ENCODE peak calls at places on chromosomes 16 and 17, in seven cellular contexts. N is K562, S is heart right ventricle, H is ovary, P is PC-9, Q is cardiac muscle cell, B is heart left ventricle. O is an unnamed sample.

GRCh38 chr17:32348483-32348800 is 1.5 kb upstream of the ZNF207 start:
- DNase-seq in N (no peak), S (no peak), H (no peak), P (no peak), Q (no peak), B (no peak), O (no peak)

GRCh38 chr17:48960834-48961515 is 7.4 kb downstream of the GIP start:
- DNase-seq in N (peak; percentile 24), S (no peak), H (no peak), P (no peak), Q (no peak), B (no peak), O (peak; percentile 84)

GRCh38 chr16:391885-392335 is 5.1 kb upstream of the NME4 start:
- DNase-seq in N (peak; percentile 73), S (no peak), H (no peak), P (peak; percentile 69), Q (peak; percentile 75), B (peak; percentile 39), O (peak; percentile 79)

GRCh38 chr17:58391302-58391984 is 25.9 kb downstream of the RNF43 start:
- DNase-seq in N (peak; percentile 67), S (no peak), H (no peak), P (peak; percentile 86), Q (peak; percentile 80), B (peak; percentile 39), O (no peak)

GRCh38 chr16:30998852-30999761 is 11.3 kb downstream of the STX1B start:
- DNase-seq in N (no peak), S (no peak), H (no peak), P (no peak), Q (no peak), B (no peak), O (no peak)

GRCh38 chr16:88763502-88764053 is 21.4 kb downstream of the PIEZO1 start:
- DNase-seq in N (peak; percentile 50), S (no peak), H (no peak), P (peak; percentile 95), Q (no peak), B (no peak), O (no peak)

GRCh38 chr16:69382421-69382820 is 3.4 kb downstream of the TERF2 start:
- DNase-seq in N (no peak), S (no peak), H (no peak), P (no peak), Q (peak; percentile 31), B (no peak), O (no peak)

GRCh38 chr16:64196444-64196843 is 925.4 kb downstream of the CDH11 start:
- DNase-seq in N (no peak), S (no peak), H (no peak), P (no peak), Q (peak; percentile 23), B (no peak), O (no peak)

GRCh38 chr17:12180644-12181261 is 160.1 kb downstream of the MAP2K4 start:
- DNase-seq in N (peak; percentile 23), S (no peak), H (peak; percentile 46), P (peak; percentile 25), Q (peak; percentile 71), B (no peak), O (peak; percentile 25)

GRCh38 chr17:731943-732787 is at the start of gene TLCD3A:
- DNase-seq in N (peak; percentile 85), S (peak; percentile 78), H (peak; percentile 82), P (peak; percentile 87), Q (peak; percentile 77), B (peak; percentile 79), O (peak; percentile 73)

GRCh38 chr17:40355123-40355803 is 9.3 kb downstream of the GJD3 start:
- DNase-seq in N (peak; percentile 88), S (peak; percentile 87), H (peak; percentile 82), P (peak; percentile 63), Q (peak; percentile 68), B (peak; percentile 72), O (peak; percentile 90)

GRCh38 chr17:31269597-31269996 is 27.4 kb downstream of the OMG start:
- DNase-seq in N (no peak), S (no peak), H (no peak), P (peak; percentile 70), Q (peak; percentile 97), B (no peak), O (no peak)

GRCh38 chr17:35612924-35613521 is 25.9 kb downstream of the AP2B1 start:
- DNase-seq in N (no peak), S (peak; percentile 20), H (no peak), P (peak; percentile 9), Q (peak; percentile 73), B (no peak), O (peak; percentile 46)

GRCh38 chr16:72649254-72649944 is 398.5 kb downstream of the ZFHX3 start:
- DNase-seq in N (no peak), S (no peak), H (no peak), P (no peak), Q (no peak), B (no peak), O (no peak)

GRCh38 chr17:77929871-77930436 is 28.5 kb upstream of the TNRC6C start:
- DNase-seq in N (no peak), S (no peak), H (no peak), P (no peak), Q (no peak), B (no peak), O (no peak)

GRCh38 chr17:5608696-5609095 is 24.4 kb upstream of the NLRP1 start:
- DNase-seq in N (no peak), S (no peak), H (no peak), P (no peak), Q (no peak), B (no peak), O (no peak)

GRCh38 chr17:58001461-58002124 is 5.5 kb downstream of the SRSF1 start:
- DNase-seq in N (no peak), S (no peak), H (no peak), P (no peak), Q (no peak), B (no peak), O (no peak)

GRCh38 chr16:66274335-66275110 is 92.0 kb upstream of the CDH5 start:
- DNase-seq in N (peak; percentile 22), S (no peak), H (no peak), P (no peak), Q (peak; percentile 71), B (no peak), O (no peak)

GRCh38 chr17:82602487-82602886 is 45.8 kb downstream of the WDR45B start:
- DNase-seq in N (no peak), S (no peak), H (no peak), P (no peak), Q (no peak), B (no peak), O (no peak)

GRCh38 chr16:1265826-1266225 is 10.0 kb downstream of the TPSD1 start:
- DNase-seq in N (no peak), S (no peak), H (no peak), P (no peak), Q (no peak), B (no peak), O (no peak)

GRCh38 chr16:10181196-10182162 is 749 bp downstream of the GRIN2A start:
- DNase-seq in N (peak; percentile 77), S (peak; percentile 70), H (peak; percentile 48), P (peak; percentile 27), Q (peak; percentile 56), B (peak; percentile 44), O (peak; percentile 84)

GRCh38 chr17:50270430-50271172 is 3.7 kb upstream of the TMEM92 start:
- DNase-seq in N (peak; percentile 5), S (peak; percentile 37), H (no peak), P (peak; percentile 30), Q (peak; percentile 88), B (peak; percentile 60), O (no peak)

GRCh38 chr17:60165223-60165622 is 15.4 kb downstream of the CA4 start:
- DNase-seq in N (peak; percentile 13), S (no peak), H (no peak), P (no peak), Q (no peak), B (no peak), O (no peak)

GRCh38 chr17:9209347-9209746 is 188.0 kb downstream of the NTN1 start:
- DNase-seq in N (no peak), S (no peak), H (no peak), P (no peak), Q (no peak), B (peak; percentile 5), O (no peak)

GRCh38 chr17:48841395-48841831 is 10.6 kb downstream of the CALCOCO2 start:
- DNase-seq in N (no peak), S (no peak), H (no peak), P (no peak), Q (peak; percentile 90), B (no peak), O (no peak)

GRCh38 chr17:63676540-63676933 is 23.4 kb downstream of the LIMD2 start:
- DNase-seq in N (no peak), S (no peak), H (no peak), P (no peak), Q (no peak), B (no peak), O (peak; percentile 76)
- H3K27ac ChIP-seq in N (no peak overlapping the region), S (peak overlapping the region; percentile 14), H (no peak overlapping the region), P (no peak overlapping the region), Q (no peak overlapping the region), B (peak overlapping the region; percentile 88), O (peak overlapping the region; percentile 2)

DNA sequence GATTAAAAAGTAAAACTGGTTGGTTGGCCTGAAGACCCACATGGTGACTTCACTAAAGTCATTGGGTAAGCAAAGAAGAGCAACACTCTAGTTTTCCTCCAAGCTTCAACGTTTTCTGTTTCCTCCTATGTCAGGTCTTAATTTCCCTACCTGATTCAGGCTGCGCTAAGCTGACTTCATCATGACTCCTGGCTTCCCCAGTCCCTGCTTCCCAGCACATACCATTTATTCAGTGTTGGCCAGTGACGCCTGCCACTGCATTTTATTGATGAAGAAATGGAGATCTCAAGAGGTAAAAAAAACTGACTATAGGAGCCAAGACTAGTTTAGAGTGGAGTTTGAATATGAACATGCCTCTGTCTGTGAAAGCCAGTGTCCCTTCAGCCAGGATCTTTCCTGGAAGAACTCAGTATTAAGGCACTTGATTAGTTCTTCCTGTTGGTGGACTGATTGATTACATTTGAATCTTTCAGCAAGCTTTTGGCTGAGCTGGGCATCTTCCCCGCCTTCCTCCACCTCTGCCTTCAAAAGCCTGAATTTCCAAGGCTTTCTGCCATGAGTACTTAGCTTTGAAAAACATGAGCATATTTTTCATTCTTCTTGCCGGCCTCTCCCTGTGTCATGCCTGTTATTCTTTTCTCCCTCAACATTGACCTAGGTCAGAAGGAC is 645.5 kb downstream of the WWOX start:
- DNase-seq in N (no peak), S (no peak), H (no peak), P (no peak), Q (no peak), B (no peak), O (no peak)
- H3K27ac ChIP-seq in N (no peak overlapping the region), S (no peak overlapping the region), H (no peak overlapping the region), P (no peak overlapping the region), Q (no peak overlapping the region), B (no peak overlapping the region), O (no peak overlapping the region)

GRCh38 chr17:76131692-76132573 is 9.1 kb downstream of the FOXJ1 start:
- DNase-seq in N (no peak), S (no peak), H (no peak), P (peak; percentile 75), Q (no peak), B (no peak), O (no peak)
- H3K27ac ChIP-seq in N (no peak overlapping the region), S (no peak overlapping the region), H (no peak overlapping the region), P (no peak overlapping the region), Q (no peak overlapping the region), B (no peak overlapping the region), O (peak overlapping the region; percentile 40)

DNA sequence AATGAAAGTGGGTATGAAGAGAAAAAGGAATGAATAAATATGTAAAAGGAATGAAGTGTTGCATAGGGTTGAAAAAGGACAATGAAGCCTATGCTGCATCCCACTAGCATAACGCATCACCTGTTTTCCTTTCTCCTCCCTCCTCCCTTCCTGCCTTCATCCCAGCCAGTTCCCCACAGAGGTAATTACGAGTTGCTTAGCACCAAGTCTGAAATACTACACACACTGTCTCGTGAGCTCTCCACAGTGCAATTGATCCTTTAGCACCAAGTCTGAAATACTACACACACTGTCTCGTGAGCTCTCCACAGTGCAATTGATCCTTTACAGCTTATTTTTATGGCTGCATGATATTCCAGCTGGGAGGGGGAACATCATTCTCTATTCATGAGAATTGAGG is 1.1 kb upstream of the DRC7 start:
- DNase-seq in N (no peak), S (no peak), H (no peak), P (no peak), Q (no peak), B (no peak), O (no peak)
- H3K27ac ChIP-seq in N (no peak overlapping the region), S (no peak overlapping the region), H (no peak overlapping the region), P (no peak overlapping the region), Q (no peak overlapping the region), B (no peak overlapping the region), O (no peak overlapping the region)